ENCODE peak calls at places on chromosomes 16 and 17, in nine cellular contexts. H, P, J, Y, N, K, C, X and E are unnamed samples.

GRCh38 chr17:64006361-64007088 is 8.4 kb downstream of the PRR29 start:
- DNase-seq in H (no peak), P (no peak), J (no peak), Y (no peak), N (no peak), K (no peak), C (no peak), X (no peak), E (no peak)

GRCh38 chr16:86355538-86355937 is 154.8 kb upstream of the FOXF1 start:
- DNase-seq in H (no peak), P (no peak), J (no peak), Y (no peak), N (no peak), K (no peak), C (no peak), X (no peak), E (no peak)

GRCh38 chr16:81238296-81239011 is at the start of gene BCO1:
- DNase-seq in H (no peak), P (no peak), J (peak; percentile 87), Y (no peak), N (no peak), K (peak; percentile 56), C (peak; percentile 78), X (peak; percentile 20), E (no peak)

GRCh38 chr17:20103454-20104448 is 94.6 kb downstream of the SPECC1 start:
- DNase-seq in H (no peak), P (no peak), J (no peak), Y (no peak), N (no peak), K (peak; percentile 21), C (no peak), X (no peak), E (no peak)

GRCh38 chr17:57404073-57404472 is 147.8 kb downstream of the MSI2 start:
- DNase-seq in H (no peak), P (no peak), J (no peak), Y (no peak), N (no peak), K (no peak), C (no peak), X (no peak), E (no peak)

GRCh38 chr17:1078831-1079561 is 82.1 kb downstream of the TIMM22 start:
- DNase-seq in H (no peak), P (no peak), J (peak; percentile 57), Y (no peak), N (peak; percentile 80), K (no peak), C (no peak), X (no peak), E (no peak)

GRCh38 chr16:88754912-88755744 is 29.9 kb downstream of the PIEZO1 start:
- DNase-seq in H (no peak), P (no peak), J (peak; percentile 80), Y (no peak), N (no peak), K (peak; percentile 68), C (peak; percentile 96), X (peak; percentile 42), E (no peak)

GRCh38 chr17:27533068-27533397 is 76.8 kb downstream of the KSR1 start:
- DNase-seq in H (no peak), P (no peak), J (no peak), Y (no peak), N (no peak), K (no peak), C (no peak), X (no peak), E (no peak)

GRCh38 chr17:49494937-49495841 is at the start of gene NGFR:
- DNase-seq in H (no peak), P (peak; percentile 44), J (peak; percentile 90), Y (no peak), N (peak; percentile 63), K (peak; percentile 75), C (no peak), X (no peak), E (no peak)

GRCh38 chr17:22470411-22471175 is 778.3 kb downstream of the KCNJ18 start:
- DNase-seq in H (no peak), P (no peak), J (no peak), Y (no peak), N (no peak), K (no peak), C (no peak), X (no peak), E (no peak)
- H3K9me3 ChIP-seq in H (no peaks in the 10 kb centered on the region), P (no peaks in the 10 kb centered on the region), J (peaks cover 18% of the 10 kb centered on the region), Y (no peaks in the 10 kb centered on the region), N (no peaks in the 10 kb centered on the region), K (peaks cover 4% of the 10 kb centered on the region), C (no peaks in the 10 kb centered on the region), X (no peaks in the 10 kb centered on the region), E (no peaks in the 10 kb centered on the region)

DNA sequence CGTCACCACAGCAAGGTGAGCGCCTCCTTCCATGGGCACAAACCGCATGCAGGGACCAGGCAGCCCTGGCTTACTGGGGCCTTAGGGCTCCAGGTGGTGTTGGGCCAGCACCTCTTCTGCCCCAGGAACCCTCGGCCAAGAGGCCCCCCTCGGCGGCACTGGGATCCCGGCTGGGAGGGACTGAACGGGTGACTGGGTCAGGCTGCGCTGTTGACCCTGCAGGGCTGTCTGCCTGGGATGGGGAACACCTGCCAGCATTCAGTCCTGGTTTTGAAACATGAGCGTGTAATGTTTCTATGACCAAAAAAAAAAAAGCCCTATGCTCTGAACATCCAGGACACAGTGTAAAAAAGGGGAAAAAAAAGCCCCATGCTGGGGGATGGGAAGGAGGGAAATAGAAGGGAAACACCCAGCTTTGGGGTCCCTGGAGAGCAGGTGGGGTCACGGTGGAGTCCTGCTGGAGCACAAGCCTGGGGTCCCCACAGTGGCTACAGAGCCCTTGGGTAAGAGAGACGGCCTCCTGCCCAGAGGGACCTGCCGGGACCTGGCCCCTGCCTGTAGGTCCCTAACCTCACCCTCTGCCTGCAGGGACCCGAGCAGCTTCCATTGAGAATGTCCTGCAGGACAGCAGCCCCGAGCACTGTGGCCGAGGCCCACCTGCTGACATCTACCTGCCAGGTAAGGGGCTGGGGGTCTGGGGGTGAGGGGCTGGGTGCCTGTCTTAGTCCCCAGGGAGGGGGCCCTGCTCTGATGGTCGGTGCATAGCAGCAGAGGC is 9.9 kb upstream of the NUDT16L1 start:
- DNase-seq in H (no peak), P (no peak), J (no peak), Y (no peak), N (peak; percentile 43), K (no peak), C (no peak), X (no peak), E (no peak)
- TF ChIP-seq CTCF in H (no peak), P (no peak), J (no peak), Y (no peak), N (no peak), K (no peak), C (no peak), X (no peak), E (no peak)

DNA sequence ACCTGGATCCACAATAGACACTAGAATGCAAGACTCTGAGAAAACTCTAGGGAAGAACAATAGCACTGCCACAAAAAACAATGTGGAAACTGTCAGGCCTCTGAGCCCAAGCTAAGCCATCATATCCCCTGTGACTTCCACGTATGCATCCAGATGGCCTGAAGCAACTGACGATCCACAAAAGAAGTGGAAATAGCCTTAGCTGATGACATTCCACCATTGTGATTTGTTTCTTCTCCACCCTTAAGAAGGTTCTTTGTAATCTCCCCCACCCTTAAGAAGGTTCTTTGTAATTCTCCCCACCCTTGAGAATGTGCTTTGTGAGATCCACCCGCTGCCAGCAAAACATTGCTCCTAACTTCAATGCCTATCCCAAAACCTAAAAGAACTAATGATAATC is 39.2 kb upstream of the TNRC6C start:
- DNase-seq in H (no peak), P (no peak), J (peak; percentile 48), Y (no peak), N (no peak), K (no peak), C (no peak), X (no peak), E (no peak)
- H3K27me3 ChIP-seq in H (no peaks in the 10 kb centered on the region), P (peaks cover 4% of the 10 kb centered on the region), J (no peaks in the 10 kb centered on the region), Y (peaks cover 2% of the 10 kb centered on the region), N (no peaks in the 10 kb centered on the region), K (peaks cover 33% of the 10 kb centered on the region), C (peaks cover 84% of the 10 kb centered on the region), X (peaks cover 3% of the 10 kb centered on the region), E (no peaks in the 10 kb centered on the region)

GRCh38 chr17:5182597-5183409 is 8.9 kb downstream of the ZNF594 start:
- DNase-seq in H (no peak), P (no peak), J (no peak), Y (no peak), N (no peak), K (no peak), C (no peak), X (no peak), E (no peak)
- H3K9me3 ChIP-seq in H (peaks cover 100% of the 10 kb centered on the region), P (peaks cover 41% of the 10 kb centered on the region), J (peaks cover 95% of the 10 kb centered on the region), Y (peaks cover 64% of the 10 kb centered on the region), N (peaks cover 22% of the 10 kb centered on the region), K (peaks cover 74% of the 10 kb centered on the region), C (peaks cover 82% of the 10 kb centered on the region), X (peaks cover 18% of the 10 kb centered on the region), E (peaks cover 33% of the 10 kb centered on the region)

GRCh38 chr16:74836111-74836671 is 61.6 kb upstream of the FA2H start:
- DNase-seq in H (no peak), P (no peak), J (no peak), Y (no peak), N (no peak), K (no peak), C (no peak), X (no peak), E (no peak)
- TF ChIP-seq CTCF in H (no peak), P (no peak), J (no peak), Y (no peak), N (no peak), K (no peak), C (no peak), X (no peak), E (no peak)

GRCh38 chr17:21458036-21458435 is 81.9 kb downstream of the KCNJ12 start:
- DNase-seq in H (no peak), P (no peak), J (peak; percentile 40), Y (no peak), N (no peak), K (no peak), C (no peak), X (no peak), E (no peak)
- H3K27me3 ChIP-seq in H (no peaks in the 10 kb centered on the region), P (no peaks in the 10 kb centered on the region), J (peaks cover 92% of the 10 kb centered on the region), Y (peaks cover 2% of the 10 kb centered on the region), N (no peaks in the 10 kb centered on the region), K (peaks cover 23% of the 10 kb centered on the region), C (peaks cover 14% of the 10 kb centered on the region), X (peaks cover 1% of the 10 kb centered on the region), E (no peaks in the 10 kb centered on the region)

DNA sequence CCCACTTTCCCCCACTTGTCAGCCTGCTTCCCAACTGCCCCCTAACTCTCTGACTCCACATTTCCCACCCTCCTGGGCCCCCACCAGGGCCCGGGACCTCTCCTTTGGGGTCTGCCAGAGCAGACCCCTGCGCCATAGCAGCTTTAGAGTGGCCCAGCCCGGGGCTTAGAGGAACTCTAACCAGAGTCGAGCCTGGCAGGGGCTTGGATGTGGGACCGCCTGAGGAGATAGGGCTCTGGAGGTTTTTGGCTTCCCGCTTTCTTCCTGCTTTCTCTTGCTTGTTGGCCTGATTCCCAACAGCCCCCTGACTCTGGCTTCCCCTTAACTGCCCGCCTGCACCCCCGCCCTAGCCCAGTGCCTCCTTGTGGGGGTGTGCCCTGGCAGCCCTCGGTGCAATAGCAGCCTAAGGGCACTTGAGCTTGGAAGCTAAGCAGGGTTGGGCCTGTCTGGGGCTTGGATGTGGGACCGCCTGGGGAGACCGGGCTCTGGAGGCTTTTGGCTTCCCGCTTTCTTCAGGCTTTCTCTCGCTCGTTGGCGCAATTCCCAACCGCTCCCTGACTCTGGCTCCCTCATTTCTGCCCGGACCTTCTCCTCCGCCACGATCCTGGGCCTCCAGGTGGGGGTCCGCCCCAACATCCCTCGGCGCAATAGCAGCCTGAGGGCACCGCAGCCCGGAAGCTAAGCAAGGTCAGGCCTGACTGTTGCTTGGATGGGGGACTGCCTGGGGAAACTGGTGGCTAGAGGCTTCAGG is 2292.0 kb downstream of the TP53TG3F start:
- DNase-seq in H (peak; percentile 60), P (no peak), J (no peak), Y (no peak), N (no peak), K (no peak), C (no peak), X (no peak), E (no peak)
- H3K9me3 ChIP-seq in H (peaks cover 17% of the 10 kb centered on the region), P (no peaks in the 10 kb centered on the region), J (no peaks in the 10 kb centered on the region), Y (no peaks in the 10 kb centered on the region), N (no peaks in the 10 kb centered on the region), K (no peaks in the 10 kb centered on the region), C (no peaks in the 10 kb centered on the region), X (no peaks in the 10 kb centered on the region), E (no peaks in the 10 kb centered on the region)